ENCODE peak calls at places on chromosomes 7 and 10, in nine cellular contexts. B is adrenal gland; G is tibial nerve; R is CD4-positive, alpha-beta T cell; N is OCI-LY7; I is uterus; M is osteoblast; O is GM12878; S is cardiac muscle cell. X is an unnamed sample.

GRCh38 chr10:86023336-86023735 is 343.3 kb downstream of the GRID1 start:
- DNase-seq in B (no peak), G (no peak), R (no peak), N (no peak), I (no peak), M (peak; percentile 46), O (no peak), S (no peak), X (no peak)

GRCh38 chr10:135601-136464 is 578 bp downstream of the ZMYND11 start:
- DNase-seq in B (peak; percentile 73), G (peak; percentile 34), R (peak; percentile 54), N (peak; percentile 62), I (peak; percentile 65), M (peak; percentile 93), O (no peak), S (peak; percentile 59), X (peak; percentile 76)

GRCh38 chr7:40059057-40059456 is 75.4 kb downstream of the MPLKIP start:
- DNase-seq in B (no peak), G (no peak), R (no peak), N (no peak), I (no peak), M (no peak), O (no peak), S (no peak), X (no peak)

GRCh38 chr7:30260246-30260768 is 24.1 kb upstream of the ZNRF2 start:
- DNase-seq in B (no peak), G (no peak), R (no peak), N (no peak), I (no peak), M (no peak), O (no peak), S (no peak), X (no peak)

GRCh38 chr10:58577394-58577793 is 64.7 kb downstream of the BICC1 start:
- DNase-seq in B (no peak), G (no peak), R (no peak), N (no peak), I (no peak), M (no peak), O (no peak), S (peak; percentile 89), X (no peak)

GRCh38 chr10:34994565-34995142 is 95.5 kb downstream of the CUL2 start:
- DNase-seq in B (peak; percentile 43), G (no peak), R (peak; percentile 38), N (peak; percentile 69), I (no peak), M (peak; percentile 73), O (peak; percentile 38), S (peak; percentile 87), X (peak; percentile 55)

GRCh38 chr7:47579458-47579857 is 2.5 kb downstream of the TNS3 start:
- DNase-seq in B (no peak), G (no peak), R (no peak), N (no peak), I (no peak), M (no peak), O (no peak), S (no peak), X (no peak)

GRCh38 chr10:23694921-23695824 is 256.3 kb downstream of the OTUD1 start:
- DNase-seq in B (no peak), G (no peak), R (no peak), N (no peak), I (no peak), M (peak; percentile 89), O (no peak), S (no peak), X (no peak)

GRCh38 chr7:90345548-90346319 is 782 bp upstream of the GTPBP10 start:
- DNase-seq in B (peak; percentile 18), G (no peak), R (no peak), N (no peak), I (no peak), M (no peak), O (no peak), S (peak; percentile 64), X (no peak)

GRCh38 chr7:18151419-18151818 is 123.8 kb upstream of the PRPS1L1 start:
- DNase-seq in B (no peak), G (no peak), R (no peak), N (peak; percentile 4), I (no peak), M (no peak), O (no peak), S (no peak), X (no peak)

GRCh38 chr10:24463683-24464426 is 254.9 kb downstream of the KIAA1217 start:
- DNase-seq in B (peak; percentile 78), G (no peak), R (no peak), N (no peak), I (peak; percentile 46), M (peak; percentile 76), O (no peak), S (peak; percentile 73), X (peak; percentile 38)

GRCh38 chr7:34062341-34062740 is 157.0 kb downstream of the BMPER start:
- DNase-seq in B (no peak), G (no peak), R (no peak), N (no peak), I (no peak), M (no peak), O (no peak), S (no peak), X (no peak)

GRCh38 chr10:116371737-116372136 is 47.5 kb downstream of the CCDC172 start:
- DNase-seq in B (no peak), G (no peak), R (no peak), N (no peak), I (no peak), M (no peak), O (no peak), S (no peak), X (no peak)

GRCh38 chr7:108684629-108685028 is 115.0 kb downstream of the DNAJB9 start:
- DNase-seq in B (no peak), G (no peak), R (no peak), N (no peak), I (no peak), M (no peak), O (no peak), S (peak; percentile 25), X (no peak)

GRCh38 chr7:132226046-132226590 is 350.2 kb downstream of the PLXNA4 start:
- DNase-seq in B (no peak), G (no peak), R (no peak), N (no peak), I (no peak), M (no peak), O (no peak), S (no peak), X (no peak)

GRCh38 chr10:44965651-44966097 is 6.1 kb downstream of the RASSF4 start:
- DNase-seq in B (peak; percentile 12), G (no peak), R (no peak), N (no peak), I (no peak), M (no peak), O (no peak), S (no peak), X (no peak)

GRCh38 chr10:6445671-6446278 is 134.3 kb downstream of the PRKCQ start:
- DNase-seq in B (peak; percentile 38), G (no peak), R (peak; percentile 59), N (peak; percentile 57), I (peak; percentile 25), M (no peak), O (no peak), S (peak; percentile 49), X (peak; percentile 65)

GRCh38 chr7:73851410-73852338 is 9.3 kb upstream of the TMEM270 start:
- DNase-seq in B (no peak), G (no peak), R (no peak), N (no peak), I (no peak), M (peak; percentile 94), O (peak; percentile 41), S (peak; percentile 96), X (no peak)

GRCh38 chr10:50561816-50562215 is 61.9 kb downstream of the SGMS1 start:
- DNase-seq in B (no peak), G (no peak), R (no peak), N (peak; percentile 54), I (no peak), M (peak; percentile 39), O (no peak), S (no peak), X (no peak)
- TF ChIP-seq CTCF in B (peak; percentile 58), G (peak; percentile 42), R (peak; percentile 63), N (peak; percentile 94), I (peak; percentile 36), M (peak; percentile 53), O (peak; percentile 53), S (peak; percentile 57), X (peak; percentile 52)

DNA sequence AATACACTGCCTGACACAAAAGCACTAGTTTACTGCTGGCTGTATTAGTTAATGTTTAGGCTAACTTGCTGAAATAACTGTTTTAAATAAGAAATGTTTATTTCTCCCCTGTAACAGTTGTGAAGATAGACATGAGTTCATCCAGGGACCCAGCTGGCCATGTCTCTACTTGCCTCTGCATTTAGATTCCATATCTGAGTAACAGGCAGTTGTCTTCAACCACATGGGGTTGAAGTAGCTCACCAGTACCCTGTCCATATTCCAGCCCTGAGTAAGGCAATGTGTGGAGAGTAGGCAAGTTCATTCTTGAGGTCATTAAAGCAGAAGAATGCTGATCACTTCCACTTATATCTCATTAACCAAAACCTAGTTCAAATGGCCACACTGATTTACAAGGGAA is 31.1 kb upstream of the RSBN1L start:
- DNase-seq in B (no peak), G (no peak), R (no peak), N (no peak), I (no peak), M (no peak), O (no peak), S (no peak), X (no peak)
- H3K27ac ChIP-seq in B (no peak overlapping the region), G (no peak overlapping the region), R (no peak overlapping the region), N (no peak overlapping the region), I (no peak overlapping the region), M (no peak overlapping the region), O (no peak overlapping the region), S (peak overlapping the region; percentile 16), X (no peak overlapping the region)

GRCh38 chr10:61554925-61555324 is 101.7 kb upstream of the TMEM26 start:
- DNase-seq in B (no peak), G (no peak), R (no peak), N (no peak), I (no peak), M (no peak), O (no peak), S (peak; percentile 27), X (no peak)

GRCh38 chr10:61558188-61558587 is 104.5 kb upstream of the CABCOCO1 start:
- DNase-seq in B (no peak), G (no peak), R (no peak), N (no peak), I (no peak), M (no peak), O (no peak), S (no peak), X (no peak)
- TF ChIP-seq CTCF in B (no peak), G (no peak), R (no peak), N (no peak), I (no peak), M (no peak), O (no peak), S (no peak), X (no peak)

GRCh38 chr10:79073784-79074432 is 5.1 kb downstream of the ZMIZ1 start:
- DNase-seq in B (no peak), G (no peak), R (no peak), N (no peak), I (peak; percentile 66), M (peak; percentile 91), O (no peak), S (peak; percentile 54), X (no peak)
- H3K27ac ChIP-seq in B (peak overlapping the region; percentile 99), G (peak overlapping the region; percentile 85), R (no peak overlapping the region), N (no peak overlapping the region), I (peak overlapping the region; percentile 96), M (no peak overlapping the region), O (no peak overlapping the region), S (no peak overlapping the region), X (no peak overlapping the region)